ENCODE peak calls at places on chromosomes 3 and 15, in seven cellular contexts. S is HCT116, L is HepG2, U is AG09309, R is dorsolateral prefrontal cortex, D is astrocyte of the spinal cord, E is breast epithelium. W is an unnamed sample.

GRCh38 chr3:100882571-100882981 is 110.6 kb downstream of the ABI3BP start:
- DNase-seq in S (no peak), L (no peak), U (no peak), R (no peak), D (no peak), E (no peak), W (no peak)

GRCh38 chr15:89370120-89371077 is 35.8 kb upstream of the POLG start:
- DNase-seq in S (no peak), L (no peak), U (no peak), R (no peak), D (no peak), E (no peak), W (no peak)

GRCh38 chr3:96779810-96780209 is 34.6 kb upstream of the EPHA6 start:
- DNase-seq in S (no peak), L (no peak), U (no peak), R (no peak), D (no peak), E (no peak), W (no peak)

GRCh38 chr3:171951597-171951996 is 87.8 kb upstream of the FNDC3B start:
- DNase-seq in S (no peak), L (no peak), U (no peak), R (no peak), D (no peak), E (no peak), W (no peak)

GRCh38 chr3:66138336-66139234 is 82.2 kb upstream of the SLC25A26 start:
- DNase-seq in S (peak; percentile 68), L (peak; percentile 65), U (no peak), R (peak; percentile 47), D (peak; percentile 64), E (no peak), W (peak; percentile 66)

GRCh38 chr3:112974894-112975293 is at the start of gene CD200R1:
- DNase-seq in S (no peak), L (no peak), U (no peak), R (no peak), D (no peak), E (no peak), W (no peak)

GRCh38 chr3:16239776-16240175 is 25.0 kb downstream of the DPH3 start:
- DNase-seq in S (no peak), L (no peak), U (no peak), R (no peak), D (no peak), E (no peak), W (peak; percentile 48)

GRCh38 chr3:36991923-36992805 is 767 bp downstream of the EPM2AIP1 start:
- DNase-seq in S (no peak), L (peak; percentile 46), U (peak; percentile 35), R (no peak), D (peak; percentile 72), E (no peak), W (peak; percentile 2)

GRCh38 chr3:195583831-195584542 is at the start of gene APOD:
- DNase-seq in S (no peak), L (no peak), U (no peak), R (peak; percentile 78), D (peak; percentile 32), E (no peak), W (peak; percentile 60)

GRCh38 chr3:156817931-156818765 is 8.0 kb upstream of the LEKR1 start:
- DNase-seq in S (no peak), L (no peak), U (no peak), R (no peak), D (no peak), E (no peak), W (no peak)

GRCh38 chr3:45026038-45026437 is at the start of gene CLEC3B:
- DNase-seq in S (no peak), L (no peak), U (no peak), R (no peak), D (peak; percentile 57), E (no peak), W (no peak)

GRCh38 chr3:63364495-63364894 is 86.4 kb downstream of the SYNPR start:
- DNase-seq in S (no peak), L (no peak), U (peak; percentile 4), R (no peak), D (peak; percentile 62), E (no peak), W (no peak)

GRCh38 chr15:70088887-70089691 is 8.6 kb downstream of the TLE3 start:
- DNase-seq in S (no peak), L (no peak), U (no peak), R (no peak), D (peak; percentile 41), E (no peak), W (no peak)

GRCh38 chr15:70087708-70088352 is 9.9 kb downstream of the TLE3 start:
- DNase-seq in S (no peak), L (no peak), U (no peak), R (no peak), D (no peak), E (no peak), W (no peak)

GRCh38 chr15:70084461-70084860 is 13.3 kb downstream of the TLE3 start:
- DNase-seq in S (no peak), L (no peak), U (no peak), R (no peak), D (no peak), E (no peak), W (no peak)

GRCh38 chr15:70088427-70088826 is 9.3 kb downstream of the TLE3 start:
- DNase-seq in S (no peak), L (no peak), U (no peak), R (no peak), D (no peak), E (no peak), W (no peak)

DNA sequence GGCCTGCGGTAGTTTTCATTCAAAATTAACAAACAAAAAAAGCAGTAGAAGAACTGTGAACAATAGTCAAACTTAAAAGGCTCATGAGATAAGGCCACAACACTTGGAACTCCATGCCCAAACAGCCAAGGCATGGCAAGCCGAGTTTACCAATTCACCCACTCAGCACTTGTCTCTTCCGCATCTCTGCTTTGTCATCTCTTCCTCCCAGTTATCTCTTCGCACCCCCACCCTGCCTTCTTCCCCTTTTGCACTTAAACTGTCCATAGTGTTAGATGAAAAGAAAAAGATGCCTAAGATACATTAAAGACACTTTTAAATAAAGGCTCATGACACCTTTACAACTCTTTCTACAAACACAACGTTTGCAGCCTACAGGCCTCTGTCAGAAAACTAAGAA is 11.1 kb downstream of the TLE3 start:
- DNase-seq in S (no peak), L (no peak), U (no peak), R (no peak), D (no peak), E (no peak), W (no peak)
- TF ChIP-seq CTCF in S (no peak), L (no peak), U (no peak), R (no peak), D (no peak), E (no peak), W (no peak)

DNA sequence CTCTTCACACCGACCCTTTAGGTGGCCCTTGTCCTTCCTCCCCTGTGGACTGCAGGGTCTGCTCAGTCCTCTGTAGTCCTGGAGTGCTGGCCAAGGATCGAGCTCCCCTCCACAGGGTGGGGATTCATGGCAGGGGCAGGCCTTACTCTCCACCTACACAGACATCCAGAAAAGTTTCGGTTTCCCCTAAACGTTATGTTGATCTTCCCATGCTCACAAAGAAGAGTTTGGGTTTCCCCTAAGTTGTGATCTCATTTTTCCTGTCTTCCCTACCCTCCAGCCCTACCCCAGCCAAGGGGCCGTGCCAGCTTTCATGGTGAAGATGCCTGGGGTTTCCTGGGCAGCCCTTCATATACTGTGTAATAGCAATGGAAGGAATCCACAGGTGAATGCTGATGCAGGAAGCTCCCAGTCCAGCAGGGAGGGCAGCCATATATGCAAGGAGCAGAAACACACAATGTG is 10.3 kb downstream of the STOML1 start:
- DNase-seq in S (no peak), L (no peak), U (no peak), R (no peak), D (peak; percentile 35), E (no peak), W (no peak)
- H3K4me3 ChIP-seq in S (no peak overlapping the region), L (no peak overlapping the region), U (no peak overlapping the region), R (no peak overlapping the region), D (no peak overlapping the region), E (no peak overlapping the region), W (no peak overlapping the region)

GRCh38 chr3:121153851-121154250 is 245.8 kb downstream of the STXBP5L start:
- DNase-seq in S (no peak), L (no peak), U (no peak), R (no peak), D (no peak), E (no peak), W (no peak)

GRCh38 chr3:121155023-121155422 is 247.0 kb downstream of the STXBP5L start:
- DNase-seq in S (no peak), L (no peak), U (no peak), R (no peak), D (no peak), E (no peak), W (no peak)

DNA sequence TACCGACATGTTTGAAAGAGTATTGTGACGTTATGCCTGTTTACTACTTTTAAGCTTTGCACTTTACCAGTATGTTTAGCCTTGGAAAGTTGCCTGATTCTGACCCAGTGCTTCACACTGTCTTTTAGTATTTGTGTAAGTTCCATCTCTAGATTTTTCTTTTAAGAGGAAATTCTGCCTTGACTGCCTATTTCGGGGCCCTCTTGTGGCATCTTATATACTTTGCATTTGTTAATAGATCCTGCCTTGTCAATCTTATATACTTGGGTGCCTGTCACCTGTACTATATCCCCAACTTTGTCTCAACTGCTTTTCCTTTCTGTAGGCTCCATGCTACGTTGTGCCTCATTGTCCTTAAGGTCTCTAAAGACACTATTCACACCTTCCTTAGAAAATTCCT is 244.6 kb downstream of the STXBP5L start:
- DNase-seq in S (peak; percentile 33), L (peak; percentile 2), U (no peak), R (no peak), D (peak; percentile 9), E (no peak), W (no peak)
- TF ChIP-seq CTCF in S (peak; percentile 59), L (no peak), U (no peak), R (no peak), D (no peak), E (no peak), W (no peak)

GRCh38 chr3:9213019-9213646 is 36.3 kb downstream of the SRGAP3 start:
- DNase-seq in S (no peak), L (no peak), U (no peak), R (no peak), D (no peak), E (no peak), W (no peak)

GRCh38 chr3:9216736-9217135 is 32.7 kb downstream of the SRGAP3 start:
- DNase-seq in S (no peak), L (no peak), U (peak; percentile 31), R (no peak), D (no peak), E (no peak), W (no peak)

GRCh38 chr3:9214185-9214584 is 35.3 kb downstream of the SRGAP3 start:
- DNase-seq in S (no peak), L (no peak), U (no peak), R (no peak), D (no peak), E (no peak), W (no peak)

GRCh38 chr3:9211155-9211950 is 38.1 kb downstream of the SRGAP3 start:
- DNase-seq in S (no peak), L (no peak), U (peak; percentile 57), R (no peak), D (peak; percentile 81), E (no peak), W (peak; percentile 79)

DNA sequence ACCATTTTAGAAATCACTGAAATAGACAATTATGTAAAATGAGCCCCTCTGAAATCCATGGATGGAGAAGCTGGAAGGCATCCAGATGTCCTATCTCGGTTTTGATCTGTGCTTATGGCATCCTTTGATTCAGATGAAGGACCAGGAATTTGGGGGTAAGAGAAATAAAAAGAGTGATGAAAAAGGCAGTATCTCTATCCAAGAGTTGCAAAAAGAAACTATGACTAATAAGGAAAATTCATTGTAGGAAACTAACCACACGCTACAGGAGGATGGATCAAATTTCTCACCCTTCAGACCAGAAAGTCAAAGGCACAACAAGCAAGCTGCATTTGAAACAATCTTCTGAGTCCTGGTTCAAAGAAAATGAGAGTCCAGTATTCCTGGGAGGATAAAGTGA is 34.8 kb downstream of the SRGAP3 start:
- DNase-seq in S (no peak), L (no peak), U (peak; percentile 53), R (no peak), D (peak; percentile 76), E (no peak), W (peak; percentile 24)
- H3K4me3 ChIP-seq in S (no peak overlapping the region), L (no peak overlapping the region), U (no peak overlapping the region), R (no peak overlapping the region), D (no peak overlapping the region), E (no peak overlapping the region), W (no peak overlapping the region)

W was measured in HFF-Myc.